ENCODE peak calls at places on chromosomes 16 and 17, in seven cellular contexts. W, B, L, M, H, P and V are unnamed samples.

GRCh38 chr16:85924675-85925074 is 25.7 kb downstream of the IRF8 start:
- DNase-seq in W (no peak), B (no peak), L (no peak), M (peak; percentile 35), H (no peak), P (peak; percentile 8), V (no peak)

GRCh38 chr17:7081341-7082062 is 1.5 kb upstream of the CLEC10A start:
- DNase-seq in W (no peak), B (peak; percentile 20), L (no peak), M (no peak), H (no peak), P (peak; percentile 19), V (no peak)

GRCh38 chr16:84730406-84731106 is 30.8 kb downstream of the USP10 start:
- DNase-seq in W (no peak), B (peak; percentile 52), L (peak; percentile 63), M (peak; percentile 95), H (peak; percentile 85), P (peak; percentile 92), V (peak; percentile 53)

GRCh38 chr17:38701504-38702165 is 3.4 kb upstream of the MLLT6 start:
- DNase-seq in W (no peak), B (peak; percentile 82), L (peak; percentile 34), M (peak; percentile 47), H (no peak), P (peak; percentile 52), V (no peak)

GRCh38 chr17:45361976-45362375 is 45.2 kb upstream of the MAP3K14 start:
- DNase-seq in W (no peak), B (no peak), L (no peak), M (no peak), H (no peak), P (no peak), V (no peak)

GRCh38 chr16:21501869-21502667 is 97.3 kb upstream of the METTL9 start:
- DNase-seq in W (peak; percentile 97), B (peak; percentile 91), L (peak; percentile 89), M (peak; percentile 92), H (peak; percentile 94), P (peak; percentile 92), V (peak; percentile 98)

GRCh38 chr16:13060932-13061331 is 159.5 kb downstream of the SHISA9 start:
- DNase-seq in W (no peak), B (no peak), L (no peak), M (no peak), H (no peak), P (no peak), V (no peak)

GRCh38 chr17:78915872-78916632 is 9.1 kb downstream of the TIMP2 start:
- DNase-seq in W (no peak), B (no peak), L (no peak), M (peak; percentile 61), H (no peak), P (peak; percentile 72), V (no peak)

GRCh38 chr16:83100679-83101078 is 473.9 kb downstream of the CDH13 start:
- DNase-seq in W (no peak), B (no peak), L (no peak), M (peak; percentile 38), H (no peak), P (no peak), V (no peak)

GRCh38 chr16:30658731-30659506 is 688 bp downstream of the FBRS start:
- DNase-seq in W (peak; percentile 72), B (peak; percentile 90), L (peak; percentile 98), M (peak; percentile 97), H (peak; percentile 87), P (peak; percentile 98), V (peak; percentile 99)

GRCh38 chr16:1825864-1826690 is 548 bp downstream of the HAGH start:
- DNase-seq in W (peak; percentile 46), B (peak; percentile 94), L (peak; percentile 66), M (peak; percentile 26), H (no peak), P (peak; percentile 78), V (peak; percentile 11)

GRCh38 chr17:979211-979538 is 401 bp downstream of the NXN start:
- DNase-seq in W (no peak), B (no peak), L (no peak), M (no peak), H (no peak), P (no peak), V (no peak)

GRCh38 chr17:40314557-40314953 is 5.6 kb downstream of the RARA start:
- DNase-seq in W (no peak), B (peak; percentile 5), L (peak; percentile 67), M (peak; percentile 95), H (peak; percentile 96), P (peak; percentile 97), V (peak; percentile 81)

GRCh38 chr17:80284631-80285030 is 24.0 kb downstream of the RNF213 start:
- DNase-seq in W (no peak), B (no peak), L (no peak), M (no peak), H (no peak), P (no peak), V (no peak)

GRCh38 chr17:62064029-62064790 is 868 bp downstream of the MED13 start:
- DNase-seq in W (no peak), B (peak; percentile 42), L (peak; percentile 8), M (peak; percentile 23), H (peak; percentile 21), P (peak; percentile 55), V (no peak)

GRCh38 chr17:67336859-67337258 is 29.5 kb downstream of the PSMD12 start:
- DNase-seq in W (no peak), B (no peak), L (no peak), M (no peak), H (no peak), P (no peak), V (no peak)

GRCh38 chr16:79066621-79067020 is 533.9 kb downstream of the MAF start:
- DNase-seq in W (no peak), B (no peak), L (peak; percentile 82), M (no peak), H (no peak), P (no peak), V (no peak)

GRCh38 chr16:68083861-68084503 is 1.2 kb upstream of the NFATC3 start:
- DNase-seq in W (peak; percentile 39), B (no peak), L (no peak), M (peak; percentile 79), H (no peak), P (no peak), V (peak; percentile 54)

GRCh38 chr17:14301279-14301760 is 439 bp downstream of the HS3ST3B1 start:
- DNase-seq in W (no peak), B (peak; percentile 49), L (no peak), M (peak; percentile 43), H (no peak), P (no peak), V (no peak)

GRCh38 chr16:67833035-67833417 is 9.1 kb upstream of the THAP11 start:
- DNase-seq in W (no peak), B (no peak), L (no peak), M (peak; percentile 83), H (no peak), P (peak; percentile 44), V (no peak)

GRCh38 chr17:9843152-9844010 is 17.7 kb downstream of the GLP2R start:
- DNase-seq in W (no peak), B (no peak), L (no peak), M (peak; percentile 15), H (no peak), P (no peak), V (no peak)

GRCh38 chr16:4346205-4346781 is 4.8 kb downstream of the PAM16 start:
- DNase-seq in W (no peak), B (no peak), L (no peak), M (no peak), H (no peak), P (no peak), V (no peak)

GRCh38 chr16:28977703-28978641 is 3.4 kb downstream of the SPNS1 start:
- DNase-seq in W (peak; percentile 15), B (peak; percentile 51), L (peak; percentile 24), M (no peak), H (no peak), P (no peak), V (no peak)

GRCh38 chr16:81610144-81610842 is 165.7 kb downstream of the CMIP start:
- DNase-seq in W (no peak), B (no peak), L (no peak), M (peak; percentile 86), H (peak; percentile 43), P (peak; percentile 75), V (no peak)

GRCh38 chr17:10192500-10192899 is 5.9 kb downstream of the GAS7 start:
- DNase-seq in W (no peak), B (no peak), L (no peak), M (no peak), H (no peak), P (no peak), V (no peak)

GRCh38 chr17:38449364-38449763 is 21.1 kb downstream of the ARHGAP23 start:
- DNase-seq in W (peak; percentile 67), B (no peak), L (no peak), M (peak; percentile 70), H (peak; percentile 64), P (peak; percentile 46), V (no peak)

GRCh38 chr17:67063146-67063545 is 18.8 kb downstream of the CACNG1 start:
- DNase-seq in W (no peak), B (no peak), L (no peak), M (peak; percentile 53), H (no peak), P (no peak), V (no peak)

GRCh38 chr16:67539271-67539670 is 10.6 kb downstream of the RIPOR1 start:
- DNase-seq in W (no peak), B (no peak), L (no peak), M (no peak), H (no peak), P (peak; percentile 33), V (no peak)

GRCh38 chr17:55926276-55926995 is 175.6 kb downstream of the PCTP start:
- DNase-seq in W (no peak), B (no peak), L (peak; percentile 86), M (no peak), H (no peak), P (no peak), V (no peak)

GRCh38 chr16:74862743-74863244 is 88.2 kb upstream of the FA2H start:
- DNase-seq in W (peak; percentile 42), B (peak; percentile 80), L (peak; percentile 77), M (peak; percentile 50), H (peak; percentile 7), P (peak; percentile 70), V (peak; percentile 60)

GRCh38 chr16:82079892-82080291 is 44.8 kb downstream of the HSD17B2 start:
- DNase-seq in W (no peak), B (no peak), L (no peak), M (no peak), H (no peak), P (no peak), V (no peak)

GRCh38 chr17:28871056-28871579 is 16.3 kb downstream of the ERAL1 start:
- DNase-seq in W (no peak), B (peak; percentile 84), L (no peak), M (no peak), H (no peak), P (peak; percentile 18), V (no peak)

GRCh38 chr16:50699345-50700159 is 6.1 kb downstream of the NOD2 start:
- DNase-seq in W (no peak), B (no peak), L (no peak), M (no peak), H (no peak), P (no peak), V (peak; percentile 64)

GRCh38 chr16:57762365-57763289 is 27.1 kb downstream of the KATNB1 start:
- DNase-seq in W (no peak), B (no peak), L (peak; percentile 14), M (no peak), H (no peak), P (no peak), V (no peak)

GRCh38 chr16:180101-180920 is at the start of gene HBQ1:
- DNase-seq in W (peak; percentile 82), B (peak; percentile 78), L (peak; percentile 38), M (peak; percentile 16), H (no peak), P (peak; percentile 56), V (peak; percentile 45)

GRCh38 chr16:25052530-25052929 is 37.4 kb upstream of the ARHGAP17 start:
- DNase-seq in W (no peak), B (no peak), L (no peak), M (no peak), H (no peak), P (no peak), V (no peak)

GRCh38 chr16:74083582-74083981 is 213.0 kb upstream of the PSMD7 start:
- DNase-seq in W (no peak), B (no peak), L (no peak), M (no peak), H (no peak), P (no peak), V (no peak)

GRCh38 chr17:76240461-76241204 is at the start of gene RNF157:
- DNase-seq in W (peak; percentile 84), B (peak; percentile 93), L (peak; percentile 44), M (peak; percentile 62), H (peak; percentile 32), P (peak; percentile 51), V (peak; percentile 56)